ENCODE peak calls at places on chromosome 1, in eight cellular contexts. H is RWPE1, P is Calu3, F is fibroblast of pulmonary artery, D is tibial artery, E is adrenal gland, I is mesothelial cell of epicardium, C is endothelial cell. J is an unnamed sample.

GRCh38 chr1:180863158-180863775 is 49.4 kb upstream of the KIAA1614 start:
- DNase-seq in H (peak), P (peak), F (peak), D (no peak), E (peak), I (no peak), C (peak), J (no peak)

GRCh38 chr1:216702170-216702569 is 21.1 kb downstream of the ESRRG start:
- DNase-seq in H (no peak), P (no peak), F (no peak), D (no peak), E (no peak), I (no peak), C (no peak), J (no peak)

GRCh38 chr1:55646181-55646580 is 431.0 kb upstream of the USP24 start:
- DNase-seq in H (peak), P (no peak), F (no peak), D (no peak), E (no peak), I (no peak), C (no peak), J (no peak)

GRCh38 chr1:43266881-43267280 is 2.9 kb upstream of the TMEM125 start:
- DNase-seq in H (no peak), P (no peak), F (no peak), D (no peak), E (no peak), I (no peak), C (no peak), J (no peak)

GRCh38 chr1:78275906-78276690 is 214.7 kb upstream of the PTGFR start:
- DNase-seq in H (no peak), P (no peak), F (peak), D (no peak), E (no peak), I (no peak), C (no peak), J (no peak)

GRCh38 chr1:66478116-66478515 is 55.8 kb upstream of the SGIP1 start:
- DNase-seq in H (peak), P (no peak), F (peak), D (no peak), E (no peak), I (no peak), C (no peak), J (no peak)

GRCh38 chr1:225461533-225462428 is 33.9 kb upstream of the LBR start:
- DNase-seq in H (no peak), P (no peak), F (no peak), D (peak), E (peak), I (no peak), C (no peak), J (no peak)

GRCh38 chr1:182229907-182230522 is 161.6 kb downstream of the GLUL start:
- DNase-seq in H (no peak), P (no peak), F (no peak), D (no peak), E (no peak), I (no peak), C (no peak), J (no peak)

GRCh38 chr1:100528861-100529260 is 9.1 kb upstream of the GPR88 start:
- DNase-seq in H (no peak), P (no peak), F (peak), D (no peak), E (no peak), I (no peak), C (no peak), J (no peak)

GRCh38 chr1:89682630-89683029 is 49.7 kb downstream of the LRRC8C start:
- DNase-seq in H (no peak), P (no peak), F (peak), D (no peak), E (no peak), I (no peak), C (no peak), J (no peak)
- TF ChIP-seq CTCF in H (no peak), P (no peak), F (no peak), D (no peak), E (no peak), I (no peak), C (no peak), J (no peak)

GRCh38 chr1:227131193-227131592 is 187.1 kb downstream of the CDC42BPA start:
- DNase-seq in H (peak), P (no peak), F (peak), D (no peak), E (no peak), I (no peak), C (no peak), J (no peak)
- TF ChIP-seq CTCF in H (peak), P (peak), F (peak), D (peak), E (peak), I (peak), C (peak), J (peak)

DNA sequence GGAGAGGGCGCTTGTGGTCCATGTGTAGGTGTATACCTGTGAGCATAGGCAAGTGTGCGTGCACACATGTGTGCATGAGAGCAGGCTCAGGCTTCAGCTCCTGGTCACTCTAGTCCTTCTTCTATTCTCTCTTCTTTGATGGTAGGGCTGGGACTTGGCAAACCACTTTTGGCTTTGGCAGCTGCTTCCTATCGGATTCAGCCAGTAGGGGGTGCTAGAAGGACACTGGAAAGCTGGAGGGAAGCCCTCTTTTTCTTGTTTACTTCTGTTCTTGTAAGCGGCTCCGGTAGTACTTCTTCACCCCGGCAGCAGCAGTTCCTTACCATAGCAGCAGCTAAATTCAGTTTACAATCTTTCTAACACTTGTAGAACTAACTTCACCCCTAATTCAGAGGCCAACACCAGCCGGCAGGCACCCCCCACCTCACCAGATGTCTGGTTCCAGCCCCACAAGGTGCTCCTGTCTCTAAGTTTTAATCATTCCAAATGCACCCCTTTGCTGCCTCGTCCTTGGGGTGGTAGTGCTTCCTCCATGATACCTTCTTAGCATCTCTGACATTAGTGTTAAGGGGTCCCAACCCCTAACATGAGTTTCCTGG is 25.1 kb downstream of the NENF start:
- DNase-seq in H (no peak), P (peak), F (peak), D (no peak), E (peak), I (no peak), C (peak), J (no peak)
- TF ChIP-seq CTCF in H (peak), P (peak), F (peak), D (peak), E (peak), I (peak), C (peak), J (peak)

GRCh38 chr1:59054172-59054571 is 242.7 kb upstream of the FGGY start:
- DNase-seq in H (no peak), P (no peak), F (no peak), D (no peak), E (no peak), I (no peak), C (no peak), J (no peak)

GRCh38 chr1:59058681-59059441 is 238.0 kb upstream of the FGGY start:
- DNase-seq in H (no peak), P (no peak), F (no peak), D (no peak), E (peak), I (no peak), C (no peak), J (no peak)

GRCh38 chr1:59057801-59058200 is 239.1 kb upstream of the FGGY start:
- DNase-seq in H (no peak), P (no peak), F (no peak), D (no peak), E (no peak), I (no peak), C (no peak), J (no peak)

GRCh38 chr1:59055908-59056719 is 240.8 kb upstream of the FGGY start:
- DNase-seq in H (no peak), P (no peak), F (no peak), D (no peak), E (no peak), I (no peak), C (no peak), J (no peak)

DNA sequence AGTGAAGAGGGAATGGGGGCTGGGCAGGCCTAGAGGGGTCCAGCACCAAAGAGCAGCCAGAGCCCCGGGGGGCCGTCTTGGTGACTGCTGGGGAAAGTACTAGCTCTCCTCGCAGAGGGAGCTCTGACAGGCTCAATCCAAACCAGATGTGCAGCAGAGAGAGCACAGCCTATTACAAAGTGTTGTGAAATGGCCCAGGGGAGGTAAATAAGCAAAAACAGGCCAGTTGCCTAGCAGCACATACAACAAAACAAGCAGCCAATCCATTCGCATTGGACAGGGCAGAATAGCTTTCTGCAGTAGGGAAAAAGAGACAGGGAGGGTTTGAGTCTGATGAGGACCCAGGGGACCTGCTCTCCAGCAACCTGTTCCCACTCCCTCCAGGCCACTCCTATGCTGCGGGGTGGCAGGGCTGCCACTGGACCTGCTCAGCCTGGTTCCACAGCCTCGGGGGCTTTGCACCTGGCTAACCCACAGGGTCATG is 239.6 kb upstream of the FGGY start:
- DNase-seq in H (peak), P (peak), F (peak), D (peak), E (peak), I (peak), C (peak), J (peak)
- TF ChIP-seq CTCF in H (no peak), P (no peak), F (peak), D (no peak), E (no peak), I (no peak), C (no peak), J (no peak)

GRCh38 chr1:234089396-234089795 is 184.9 kb downstream of the SLC35F3 start:
- DNase-seq in H (no peak), P (peak), F (no peak), D (no peak), E (no peak), I (no peak), C (peak), J (no peak)
- TF ChIP-seq CTCF in H (no peak), P (no peak), F (no peak), D (no peak), E (no peak), I (no peak), C (peak), J (peak)

GRCh38 chr1:2095394-2095793 is 45.2 kb downstream of the PRKCZ start:
- DNase-seq in H (no peak), P (no peak), F (no peak), D (no peak), E (no peak), I (no peak), C (no peak), J (no peak)
- TF ChIP-seq CTCF in H (no peak), P (no peak), F (no peak), D (no peak), E (no peak), I (no peak), C (no peak), J (no peak)

DNA sequence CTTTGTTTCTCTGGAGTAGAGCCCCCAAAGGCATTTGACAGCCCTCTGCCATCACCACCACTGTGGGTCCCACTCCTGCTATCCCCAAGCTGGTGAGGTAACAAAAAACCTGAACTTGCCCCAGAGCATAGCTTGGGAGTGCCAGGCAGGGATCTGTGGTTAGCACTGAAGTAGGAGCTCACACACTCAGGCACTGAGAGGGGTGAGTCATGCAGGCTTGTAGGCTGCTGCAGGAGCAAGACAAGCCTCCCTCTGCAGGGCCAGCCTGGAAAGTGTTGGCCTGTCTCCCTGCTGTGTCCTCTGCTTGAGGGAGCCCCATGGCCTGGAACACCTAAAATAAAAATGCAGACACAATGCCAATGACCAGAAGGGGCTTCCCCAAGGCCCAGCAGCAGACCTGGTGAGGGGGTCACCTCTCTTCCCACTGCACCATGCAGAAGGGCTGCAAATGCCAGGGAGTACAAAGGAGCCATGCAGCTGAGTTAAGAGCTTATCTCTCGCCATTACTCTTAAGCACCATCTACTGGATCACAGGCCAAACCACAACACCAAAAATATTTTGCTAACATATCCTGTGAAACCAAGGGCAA is 108.9 kb upstream of the POGK start:
- DNase-seq in H (no peak), P (no peak), F (no peak), D (no peak), E (no peak), I (no peak), C (no peak), J (no peak)
- TF ChIP-seq CTCF in H (no peak), P (no peak), F (no peak), D (no peak), E (no peak), I (no peak), C (no peak), J (no peak)